ENCODE peak calls at places on chromosomes 4 and X, in five cellular contexts. U is posterior vena cava, X is upper lobe of right lung, C is GM12865, E is H1. F is an unnamed sample.
A peak's percentile ranks its signal among the peaks of the same experiment; 100 is the strongest.

GRCh38 chrX:129693343-129693742 is 38.6 kb upstream of the APLN start:
- DNase-seq in U (no peak), X (no peak), C (no peak), E (no peak), F (no peak)

GRCh38 chr4:99100876-99101275 is 12.3 kb upstream of the ADH5 start:
- DNase-seq in U (no peak), X (no peak), C (no peak), E (no peak), F (no peak)

GRCh38 chrX:108199691-108200090 is 108.1 kb downstream of the ATG4A start:
- DNase-seq in U (no peak), X (no peak), C (peak; percentile 14), E (no peak), F (no peak)

GRCh38 chr4:31365006-31365690 is 645.0 kb downstream of the PCDH7 start:
- DNase-seq in U (peak; percentile 59), X (no peak), C (no peak), E (no peak), F (no peak)

GRCh38 chrX:152204919-152205318 is 66.5 kb upstream of the MAGEA10 start:
- DNase-seq in U (no peak), X (no peak), C (no peak), E (no peak), F (no peak)

GRCh38 chr4:155748039-155748438 is 10.8 kb upstream of the GUCY1B1 start:
- DNase-seq in U (no peak), X (no peak), C (no peak), E (no peak), F (no peak)

GRCh38 chr4:88005086-88005485 is 2.3 kb upstream of the PKD2 start:
- DNase-seq in U (no peak), X (no peak), C (no peak), E (no peak), F (no peak)

GRCh38 chr4:76624271-76624681 is 189.2 kb downstream of the SHROOM3 start:
- DNase-seq in U (peak; percentile 78), X (no peak), C (no peak), E (no peak), F (peak; percentile 61)

GRCh38 chr4:144808034-144808433 is 162.1 kb downstream of the HHIP start:
- DNase-seq in U (no peak), X (no peak), C (no peak), E (no peak), F (no peak)

GRCh38 chr4:10734697-10735096 is 50.1 kb upstream of the CLNK start:
- DNase-seq in U (no peak), X (no peak), C (no peak), E (no peak), F (no peak)

GRCh38 chr4:64584981-64585557 is 175.8 kb upstream of the TECRL start:
- DNase-seq in U (no peak), X (no peak), C (peak; percentile 48), E (no peak), F (no peak)

GRCh38 chrX:110162867-110163266 is 155.0 kb downstream of the AMMECR1 start:
- DNase-seq in U (no peak), X (no peak), C (no peak), E (no peak), F (no peak)

GRCh38 chrX:78619829-78620228 is 39.3 kb downstream of the RTL3 start:
- DNase-seq in U (peak; percentile 61), X (no peak), C (no peak), E (no peak), F (no peak)

GRCh38 chr4:90456891-90457290 is 329.7 kb downstream of the CCSER1 start:
- DNase-seq in U (no peak), X (no peak), C (no peak), E (no peak), F (no peak)

GRCh38 chrX:85903692-85904471 is 143.5 kb downstream of the CHM start:
- DNase-seq in U (no peak), X (no peak), C (no peak), E (no peak), F (no peak)

GRCh38 chr4:153940916-153941315 is 152.0 kb upstream of the SFRP2 start:
- DNase-seq in U (no peak), X (no peak), C (no peak), E (no peak), F (no peak)

GRCh38 chr4:88697588-88698329 is at the start of gene NAP1L5:
- DNase-seq in U (peak; percentile 91), X (peak; percentile 79), C (peak; percentile 63), E (no peak), F (peak; percentile 84)

GRCh38 chr4:148790691-148791090 is 348.5 kb upstream of the NR3C2 start:
- DNase-seq in U (no peak), X (no peak), C (no peak), E (no peak), F (no peak)

GRCh38 chrX:132704769-132705168 is 215.9 kb upstream of the MBNL3 start:
- DNase-seq in U (no peak), X (no peak), C (no peak), E (no peak), F (no peak)

GRCh38 chrX:123422875-123423274 is 238.8 kb downstream of the GRIA3 start:
- DNase-seq in U (no peak), X (no peak), C (peak; percentile 35), E (no peak), F (no peak)

GRCh38 chr4:1767770-1768366 is 25.2 kb upstream of the FGFR3 start:
- DNase-seq in U (no peak), X (peak; percentile 91), C (no peak), E (peak; percentile 43), F (no peak)

GRCh38 chr4:122117743-122118142 is 34.4 kb upstream of the BLTP1 start:
- DNase-seq in U (no peak), X (no peak), C (no peak), E (no peak), F (no peak)

GRCh38 chrX:22300130-22300529 is 27.4 kb downstream of the CBLL2 start:
- DNase-seq in U (no peak), X (no peak), C (no peak), E (no peak), F (no peak)

GRCh38 chr4:20298986-20299385 is 47.3 kb downstream of the SLIT2 start:
- DNase-seq in U (no peak), X (no peak), C (no peak), E (no peak), F (no peak)

GRCh38 chr4:22850055-22850454 is 157.3 kb downstream of the GBA3 start:
- DNase-seq in U (no peak), X (no peak), C (no peak), E (no peak), F (no peak)

GRCh38 chr4:77007358-77008230 is 58.0 kb downstream of the SEPTIN11 start:
- DNase-seq in U (no peak), X (no peak), C (peak; percentile 33), E (no peak), F (no peak)

GRCh38 chr4:40564004-40564403 is 65.7 kb downstream of the RBM47 start:
- DNase-seq in U (no peak), X (no peak), C (no peak), E (no peak), F (no peak)

GRCh38 chrX:154074199-154074598 is 23.3 kb downstream of the MECP2 start:
- DNase-seq in U (no peak), X (no peak), C (no peak), E (no peak), F (no peak)

GRCh38 chr4:67684839-67685531 is 16.0 kb downstream of the UBA6 start:
- DNase-seq in U (no peak), X (no peak), C (no peak), E (no peak), F (no peak)

GRCh38 chr4:68375667-68376559 is 26.0 kb upstream of the YTHDC1 start:
- DNase-seq in U (no peak), X (peak; percentile 66), C (peak; percentile 65), E (no peak), F (peak; percentile 77)

GRCh38 chr4:184807261-184807660 is 18.5 kb downstream of the ACSL1 start:
- DNase-seq in U (no peak), X (no peak), C (no peak), E (no peak), F (no peak)

GRCh38 chr4:184473515-184474260 is 662 bp downstream of the IRF2 start:
- DNase-seq in U (peak; percentile 87), X (peak; percentile 79), C (peak; percentile 82), E (no peak), F (peak; percentile 85)

GRCh38 chr4:15778742-15779231 is 659 bp downstream of the CD38 start:
- DNase-seq in U (peak; percentile 82), X (peak; percentile 85), C (peak; percentile 88), E (no peak), F (no peak)

GRCh38 chr4:109959195-109959594 is 46.5 kb downstream of the EGF start:
- DNase-seq in U (no peak), X (no peak), C (no peak), E (no peak), F (no peak)

GRCh38 chrX:153633607-153634180 is 13.3 kb upstream of the DUSP9 start:
- DNase-seq in U (peak; percentile 64), X (peak; percentile 39), C (no peak), E (no peak), F (peak; percentile 51)

GRCh38 chr4:8775751-8776355 is 95.8 kb downstream of the HMX1 start:
- DNase-seq in U (peak; percentile 68), X (peak; percentile 46), C (no peak), E (no peak), F (peak; percentile 51)

F was measured in kidney.